ENCODE peak calls at places on chromosomes 11 and 22, in nine cellular contexts. One of them, this sample, is unnamed.

GRCh38 chr22:40694409-40694808 is 15.1 kb downstream of the MCHR1 start:
- DNase-seq in mesenchymal stem cell: no peak
- DNase-seq in ACHN: no peak
- DNase-seq in glutamatergic neuron: no peak
- DNase-seq in GDM1: peak; percentile 23
- DNase-seq in HuH-7.5: no peak
- DNase-seq in ELF-1: no peak
- DNase-seq in NCI-H1092: no peak
- DNase-seq in ureter: peak; percentile 59
- DNase-seq in this sample: no peak

GRCh38 chr22:36950797-36951590 is 37.6 kb downstream of the CSF2RB start:
- DNase-seq in ELF-1: no peak
- DNase-seq in mesenchymal stem cell: no peak
- DNase-seq in ureter: no peak
- DNase-seq in glutamatergic neuron: no peak
- DNase-seq in ACHN: no peak
- DNase-seq in NCI-H1092: no peak
- DNase-seq in HuH-7.5: no peak
- DNase-seq in GDM1: no peak
- DNase-seq in this sample: no peak

GRCh38 chr22:44884968-44885805 is 124.6 kb downstream of the PHF21B start:
- DNase-seq in mesenchymal stem cell: no peak
- DNase-seq in HuH-7.5: peak; percentile 47
- DNase-seq in glutamatergic neuron: peak; percentile 11
- DNase-seq in ACHN: peak; percentile 15
- DNase-seq in ureter: no peak
- DNase-seq in NCI-H1092: no peak
- DNase-seq in ELF-1: no peak
- DNase-seq in GDM1: no peak
- DNase-seq in this sample: no peak

GRCh38 chr11:11265994-11266606 is 87.0 kb downstream of the CSNK2A3 start:
- DNase-seq in ACHN: peak; percentile 36
- DNase-seq in ELF-1: peak; percentile 85
- DNase-seq in glutamatergic neuron: peak; percentile 66
- DNase-seq in GDM1: no peak
- DNase-seq in ureter: no peak
- DNase-seq in NCI-H1092: no peak
- DNase-seq in HuH-7.5: peak; percentile 57
- DNase-seq in mesenchymal stem cell: no peak
- DNase-seq in this sample: no peak

GRCh38 chr11:78112588-78113275 is 26.7 kb downstream of the ALG8 start:
- DNase-seq in NCI-H1092: no peak
- DNase-seq in ELF-1: no peak
- DNase-seq in glutamatergic neuron: no peak
- DNase-seq in ureter: no peak
- DNase-seq in HuH-7.5: no peak
- DNase-seq in mesenchymal stem cell: no peak
- DNase-seq in GDM1: no peak
- DNase-seq in ACHN: no peak
- DNase-seq in this sample: no peak

GRCh38 chr11:70263363-70263762 is 7.1 kb upstream of the PPFIA1 start:
- DNase-seq in glutamatergic neuron: no peak
- DNase-seq in ELF-1: no peak
- DNase-seq in mesenchymal stem cell: no peak
- DNase-seq in ACHN: no peak
- DNase-seq in GDM1: no peak
- DNase-seq in ureter: no peak
- DNase-seq in HuH-7.5: no peak
- DNase-seq in NCI-H1092: no peak
- DNase-seq in this sample: no peak

GRCh38 chr11:66047541-66048365 is 1.2 kb downstream of the GAL3ST3 start:
- DNase-seq in ureter: no peak
- DNase-seq in GDM1: no peak
- DNase-seq in glutamatergic neuron: no peak
- DNase-seq in NCI-H1092: no peak
- DNase-seq in ELF-1: no peak
- DNase-seq in HuH-7.5: no peak
- DNase-seq in ACHN: peak; percentile 27
- DNase-seq in mesenchymal stem cell: no peak
- DNase-seq in this sample: no peak

GRCh38 chr22:19291580-19292261 is at the start of gene CLTCL1:
- DNase-seq in glutamatergic neuron: peak; percentile 94
- DNase-seq in ACHN: peak; percentile 70
- DNase-seq in mesenchymal stem cell: peak; percentile 72
- DNase-seq in GDM1: peak; percentile 54
- DNase-seq in ELF-1: peak; percentile 79
- DNase-seq in ureter: peak; percentile 75
- DNase-seq in HuH-7.5: peak; percentile 85
- DNase-seq in NCI-H1092: peak; percentile 63
- DNase-seq in this sample: no peak

GRCh38 chr11:75422248-75423231 is 10.5 kb downstream of the KLHL35 start:
- DNase-seq in glutamatergic neuron: no peak
- DNase-seq in ureter: peak; percentile 61
- DNase-seq in NCI-H1092: peak; percentile 26
- DNase-seq in ELF-1: no peak
- DNase-seq in mesenchymal stem cell: no peak
- DNase-seq in ACHN: no peak
- DNase-seq in HuH-7.5: peak; percentile 77
- DNase-seq in GDM1: no peak
- DNase-seq in this sample: no peak

GRCh38 chr11:33377100-33377851 is 120.1 kb downstream of the HIPK3 start:
- DNase-seq in ureter: no peak
- DNase-seq in ACHN: no peak
- DNase-seq in ELF-1: no peak
- DNase-seq in glutamatergic neuron: no peak
- DNase-seq in NCI-H1092: no peak
- DNase-seq in mesenchymal stem cell: no peak
- DNase-seq in GDM1: no peak
- DNase-seq in HuH-7.5: no peak
- DNase-seq in this sample: no peak

GRCh38 chr11:95674669-95675358 is 114.8 kb downstream of the FAM76B start:
- DNase-seq in NCI-H1092: no peak
- DNase-seq in HuH-7.5: no peak
- DNase-seq in glutamatergic neuron: no peak
- DNase-seq in ureter: no peak
- DNase-seq in mesenchymal stem cell: no peak
- DNase-seq in GDM1: no peak
- DNase-seq in ACHN: no peak
- DNase-seq in ELF-1: no peak
- DNase-seq in this sample: no peak

GRCh38 chr11:75100314-75100713 is 3.6 kb upstream of the OR2AT4 start:
- DNase-seq in NCI-H1092: no peak
- DNase-seq in mesenchymal stem cell: peak; percentile 78
- DNase-seq in ELF-1: no peak
- DNase-seq in ureter: no peak
- DNase-seq in GDM1: peak; percentile 0
- DNase-seq in ACHN: peak; percentile 19
- DNase-seq in HuH-7.5: no peak
- DNase-seq in glutamatergic neuron: no peak
- DNase-seq in this sample: no peak

GRCh38 chr11:65826972-65827773 is 6.6 kb upstream of the SNX32 start:
- DNase-seq in HuH-7.5: no peak
- DNase-seq in NCI-H1092: no peak
- DNase-seq in GDM1: no peak
- DNase-seq in mesenchymal stem cell: no peak
- DNase-seq in ELF-1: no peak
- DNase-seq in ACHN: no peak
- DNase-seq in ureter: no peak
- DNase-seq in glutamatergic neuron: no peak
- DNase-seq in this sample: no peak

GRCh38 chr11:125055107-125055715 is 7.9 kb upstream of the SLC37A2 start:
- DNase-seq in HuH-7.5: no peak
- DNase-seq in GDM1: no peak
- DNase-seq in ELF-1: no peak
- DNase-seq in NCI-H1092: no peak
- DNase-seq in mesenchymal stem cell: no peak
- DNase-seq in ureter: no peak
- DNase-seq in glutamatergic neuron: no peak
- DNase-seq in ACHN: no peak
- DNase-seq in this sample: no peak

GRCh38 chr22:40544758-40545157 is 91.8 kb downstream of the MRTFA start:
- DNase-seq in NCI-H1092: no peak
- DNase-seq in ureter: no peak
- DNase-seq in ACHN: no peak
- DNase-seq in glutamatergic neuron: no peak
- DNase-seq in GDM1: no peak
- DNase-seq in HuH-7.5: no peak
- DNase-seq in mesenchymal stem cell: no peak
- DNase-seq in ELF-1: no peak
- DNase-seq in this sample: no peak

GRCh38 chr22:19825016-19825339 is 29.7 kb downstream of the GNB1L start:
- DNase-seq in ACHN: no peak
- DNase-seq in mesenchymal stem cell: no peak
- DNase-seq in HuH-7.5: no peak
- DNase-seq in glutamatergic neuron: no peak
- DNase-seq in GDM1: no peak
- DNase-seq in ELF-1: no peak
- DNase-seq in NCI-H1092: no peak
- DNase-seq in ureter: peak; percentile 40
- DNase-seq in this sample: no peak

GRCh38 chr11:76152741-76153608 is 53.3 kb downstream of the WNT11 start:
- DNase-seq in glutamatergic neuron: no peak
- DNase-seq in ELF-1: peak; percentile 74
- DNase-seq in GDM1: no peak
- DNase-seq in ureter: no peak
- DNase-seq in ACHN: no peak
- DNase-seq in mesenchymal stem cell: no peak
- DNase-seq in HuH-7.5: no peak
- DNase-seq in NCI-H1092: no peak
- DNase-seq in this sample: no peak

GRCh38 chr11:2092956-2093412 is 46.2 kb downstream of the IGF2 start:
- DNase-seq in mesenchymal stem cell: peak; percentile 10
- DNase-seq in glutamatergic neuron: no peak
- DNase-seq in ACHN: peak; percentile 89
- DNase-seq in NCI-H1092: peak; percentile 93
- DNase-seq in HuH-7.5: no peak
- DNase-seq in ureter: peak; percentile 84
- DNase-seq in GDM1: peak; percentile 11
- DNase-seq in ELF-1: no peak
- DNase-seq in this sample: peak; percentile 56

GRCh38 chr22:44624689-44625420 is 77.1 kb upstream of the PRR5 start:
- DNase-seq in ELF-1: no peak
- DNase-seq in ACHN: no peak
- DNase-seq in ureter: no peak
- DNase-seq in glutamatergic neuron: no peak
- DNase-seq in HuH-7.5: no peak
- DNase-seq in GDM1: no peak
- DNase-seq in NCI-H1092: no peak
- DNase-seq in mesenchymal stem cell: no peak
- DNase-seq in this sample: no peak

GRCh38 chr11:60889869-60890311 is 16.5 kb downstream of the PRPF19 start:
- DNase-seq in HuH-7.5: no peak
- DNase-seq in mesenchymal stem cell: no peak
- DNase-seq in ureter: no peak
- DNase-seq in ACHN: no peak
- DNase-seq in GDM1: no peak
- DNase-seq in glutamatergic neuron: no peak
- DNase-seq in ELF-1: peak; percentile 51
- DNase-seq in NCI-H1092: no peak
- DNase-seq in this sample: no peak

GRCh38 chr11:27319065-27319464 is 44.0 kb downstream of the CCDC34 start:
- DNase-seq in mesenchymal stem cell: peak; percentile 48
- DNase-seq in NCI-H1092: no peak
- DNase-seq in ACHN: peak; percentile 25
- DNase-seq in ureter: no peak
- DNase-seq in glutamatergic neuron: no peak
- DNase-seq in GDM1: no peak
- DNase-seq in ELF-1: no peak
- DNase-seq in HuH-7.5: no peak
- DNase-seq in this sample: no peak